ENCODE peak calls at places on chromosomes 1 and 21, in five cellular contexts. A is PC-9, H is A673, M is HCT116, R is neural progenitor cell. D is an unnamed sample.

GRCh38 chr1:65230741-65231439 is 78.5 kb upstream of the DNAJC6 start:
- DNase-seq in A (no peak), H (no peak), M (no peak), R (no peak), D (no peak)

GRCh38 chr1:81703352-81703735 is 97.4 kb upstream of the ADGRL2 start:
- DNase-seq in A (no peak), H (no peak), M (no peak), R (no peak), D (no peak)

GRCh38 chr1:158728510-158729225 is 8.1 kb upstream of the OR6K3 start:
- DNase-seq in A (no peak), H (no peak), M (no peak), R (no peak), D (no peak)

GRCh38 chr1:36525166-36525565 is 42.5 kb upstream of the CSF3R start:
- DNase-seq in A (no peak), H (no peak), M (no peak), R (no peak), D (no peak)

GRCh38 chr1:19202396-19202795 is 7.7 kb downstream of the UBR4 start:
- DNase-seq in A (no peak), H (no peak), M (no peak), R (no peak), D (no peak)

GRCh38 chr1:60923287-60924110 is 158.9 kb upstream of the NFIA start:
- DNase-seq in A (no peak), H (no peak), M (no peak), R (no peak), D (no peak)

GRCh38 chr1:22376976-22377375 is 74.7 kb upstream of the ZBTB40 start:
- DNase-seq in A (no peak), H (no peak), M (no peak), R (no peak), D (no peak)

GRCh38 chr1:44338136-44338535 is 16.9 kb downstream of the ERI3 start:
- DNase-seq in A (no peak), H (no peak), M (no peak), R (no peak), D (no peak)

GRCh38 chr1:25232866-25233784 is 823 bp upstream of the SYF2 start:
- DNase-seq in A (peak; percentile 70), H (peak; percentile 81), M (peak; percentile 83), R (peak; percentile 82), D (no peak)

GRCh38 chr1:217453816-217454215 is 177.1 kb downstream of the GPATCH2 start:
- DNase-seq in A (no peak), H (no peak), M (no peak), R (no peak), D (no peak)

GRCh38 chr1:3915551-3916121 is 15.6 kb upstream of the C1orf174 start:
- DNase-seq in A (no peak), H (no peak), M (no peak), R (no peak), D (no peak)

GRCh38 chr1:221251580-221251979 is 372.3 kb downstream of the HLX start:
- DNase-seq in A (no peak), H (no peak), M (no peak), R (no peak), D (no peak)
- TF ChIP-seq EZH2 in A (no peak), H (no peak), M (no peak), R (no peak), D (no peak)

DNA sequence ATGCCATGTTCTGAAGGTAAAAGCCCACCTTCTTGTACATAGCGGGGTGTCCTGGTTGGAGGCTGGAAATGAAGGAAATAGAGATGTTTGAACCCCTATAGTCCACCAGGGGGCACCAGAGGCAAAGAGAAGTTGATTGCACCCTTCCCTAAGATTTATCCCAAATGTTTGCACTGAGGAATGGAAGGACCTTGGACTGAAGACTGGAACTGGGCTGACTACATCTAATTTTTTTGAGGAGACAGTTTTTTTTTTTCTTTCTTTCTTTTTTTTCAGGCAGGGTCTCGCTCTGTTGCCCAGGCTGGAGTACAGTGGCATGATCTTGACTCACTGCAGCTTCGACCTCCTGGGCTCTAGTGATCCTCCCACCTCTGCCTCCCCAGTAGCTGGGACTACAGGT is 55.3 kb upstream of the EIF4G3 start:
- DNase-seq in A (peak; percentile 27), H (peak; percentile 71), M (peak; percentile 26), R (peak; percentile 77), D (no peak)
- TF ChIP-seq CTCF in A (peak; percentile 79), H (peak; percentile 78), M (peak; percentile 61), R (peak; percentile 96), D (peak; percentile 81)

GRCh38 chr1:206685749-206686485 is 1.2 kb downstream of the MAPKAPK2 start:
- DNase-seq in A (peak; percentile 52), H (peak; percentile 65), M (peak; percentile 24), R (peak; percentile 82), D (no peak)
- TF ChIP-seq EZH2 in A (no peak), H (no peak), M (no peak), R (no peak), D (no peak)

DNA sequence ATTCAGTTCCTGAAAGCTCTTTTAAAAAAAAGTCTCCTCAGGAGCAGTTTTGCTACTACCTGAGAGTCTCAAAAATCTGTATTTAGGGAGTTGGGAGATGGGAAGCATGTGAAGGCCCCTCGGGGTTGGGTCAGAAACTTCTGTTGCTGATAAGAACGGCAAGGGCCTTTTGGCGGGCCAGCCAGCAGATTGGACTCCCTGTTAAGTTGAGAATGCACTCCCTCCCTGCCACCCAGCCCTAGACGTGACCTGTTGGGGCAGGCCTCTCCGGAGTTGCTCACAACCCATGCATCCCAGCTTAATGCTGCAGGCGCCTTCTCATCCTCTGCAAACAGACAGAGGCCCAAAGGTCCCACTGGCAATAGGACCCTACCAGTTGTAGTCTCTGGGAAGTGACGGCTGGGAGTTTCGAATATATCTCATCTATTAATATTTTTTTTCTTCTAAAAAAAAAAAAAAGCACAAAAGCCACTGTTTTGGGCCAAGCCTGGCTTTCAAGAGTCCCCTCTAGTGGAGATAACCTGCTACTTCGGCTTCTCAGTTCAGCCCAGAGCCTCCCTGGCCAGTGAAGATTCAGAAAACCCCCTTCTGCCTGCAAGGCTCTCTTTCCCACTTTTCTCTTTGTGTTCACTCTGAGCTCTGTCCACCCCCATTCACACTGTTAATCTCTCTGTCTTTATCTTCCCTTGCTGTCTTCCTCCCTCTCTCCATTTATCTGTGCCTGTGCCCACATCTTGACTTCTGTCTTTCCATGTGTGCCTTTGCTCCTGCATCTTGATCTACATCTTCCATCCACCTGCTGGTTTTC is 5.3 kb downstream of the PLXNA2 start:
- DNase-seq in A (no peak), H (peak; percentile 39), M (peak; percentile 7), R (peak; percentile 74), D (no peak)
- TF ChIP-seq CTCF in A (peak; percentile 83), H (peak; percentile 61), M (peak; percentile 68), R (peak; percentile 73), D (peak; percentile 88)

GRCh38 chr1:220887868-220888664 is 8.8 kb downstream of the HLX start:
- DNase-seq in A (no peak), H (no peak), M (no peak), R (peak; percentile 52), D (no peak)
- TF ChIP-seq EZH2 in A (no peak), H (no peak), M (no peak), R (peak; percentile 75), D (peak; percentile 19)

DNA sequence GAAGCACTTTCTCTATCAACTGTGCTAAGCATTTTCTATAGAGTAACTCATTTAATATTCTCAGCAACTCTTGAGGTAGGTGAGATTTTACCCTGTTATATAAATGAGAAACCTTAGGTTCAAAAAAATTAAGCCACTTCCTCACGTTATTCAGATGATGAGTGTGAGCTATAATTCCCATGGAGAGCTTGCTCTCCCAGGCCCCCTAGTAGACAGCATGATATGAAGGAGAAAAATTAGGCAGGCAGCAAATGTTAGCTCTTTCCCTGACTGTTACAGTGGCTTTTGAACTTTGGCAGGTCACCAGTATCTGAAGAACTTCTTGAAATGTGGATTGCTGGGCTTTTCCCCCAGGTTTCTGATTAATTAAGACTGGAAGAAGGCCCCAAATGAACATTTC is 753.1 kb downstream of the NCAM2 start:
- DNase-seq in A (no peak), H (no peak), M (no peak), R (no peak), D (no peak)
- TF ChIP-seq CTCF in A (no peak), H (no peak), M (no peak), R (no peak), D (no peak)

GRCh38 chr1:53600486-53600885 is 138.5 kb downstream of the GLIS1 start:
- DNase-seq in A (no peak), H (no peak), M (no peak), R (no peak), D (no peak)

GRCh38 chr1:53599461-53599860 is 139.5 kb downstream of the GLIS1 start:
- DNase-seq in A (no peak), H (no peak), M (no peak), R (no peak), D (no peak)

GRCh38 chr1:53600001-53600400 is 139.0 kb downstream of the GLIS1 start:
- DNase-seq in A (no peak), H (no peak), M (no peak), R (no peak), D (no peak)

GRCh38 chr1:53601031-53601745 is 137.8 kb downstream of the GLIS1 start:
- DNase-seq in A (no peak), H (no peak), M (no peak), R (no peak), D (no peak)

GRCh38 chr1:53598956-53599355 is 139.8 kb downstream of the DMRTB1 start:
- DNase-seq in A (no peak), H (no peak), M (no peak), R (no peak), D (no peak)
- TF ChIP-seq EZH2 in A (no peak), H (no peak), M (no peak), R (no peak), D (no peak)

DNA sequence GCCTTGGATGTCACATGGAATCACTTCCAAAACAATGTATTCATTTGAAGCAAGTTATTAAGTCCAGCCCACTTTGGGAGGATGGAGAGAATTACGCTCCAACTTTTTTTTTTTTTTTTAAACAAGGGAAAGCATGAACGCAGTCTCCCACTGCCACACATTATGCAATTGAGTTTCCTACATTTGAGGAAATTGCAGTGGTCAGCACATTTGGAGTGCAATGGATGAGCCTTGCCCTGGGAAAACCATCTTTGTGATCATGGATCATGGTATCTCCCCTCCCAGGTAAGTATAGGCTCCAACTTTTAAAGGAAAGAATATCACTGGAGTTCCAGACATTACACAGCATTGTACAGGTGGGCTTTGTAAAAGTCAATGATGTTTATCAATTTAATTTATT is 26.7 kb downstream of the MAP10 start:
- DNase-seq in A (no peak), H (no peak), M (no peak), R (no peak), D (no peak)
- TF ChIP-seq CTCF in A (no peak), H (no peak), M (no peak), R (no peak), D (no peak)

GRCh38 chr1:228060458-228061190 is 21.9 kb upstream of the ARF1 start:
- DNase-seq in A (peak; percentile 63), H (no peak), M (no peak), R (peak; percentile 55), D (no peak)
- TF ChIP-seq EZH2 in A (no peak), H (no peak), M (no peak), R (peak; percentile 68), D (no peak)

GRCh38 chr1:181674617-181675016 is 191.3 kb downstream of the CACNA1E start:
- DNase-seq in A (no peak), H (no peak), M (no peak), R (no peak), D (no peak)
- TF ChIP-seq CTCF in A (no peak), H (no peak), M (peak; percentile 3), R (no peak), D (no peak)

D was measured in keratinocyte.